ENCODE peak calls at places on chromosome 4, in six cellular contexts. L is K562, U is HepG2, R is endothelial cell of umbilical vein, M is stomach, S is breast epithelium. F is an unnamed sample.

GRCh38 chr4:182139481-182139880 is 103.7 kb upstream of the TENM3 start:
- DNase-seq in L (no peak), M (no peak), U (no peak), S (no peak), R (no peak), F (no peak)

GRCh38 chr4:41135761-41136160 is 78.6 kb downstream of the APBB2 start:
- DNase-seq in L (no peak), U (no peak), M (no peak), R (no peak), S (no peak), F (no peak)

GRCh38 chr4:129218355-129218754 is 122.4 kb downstream of the C4orf33 start:
- DNase-seq in U (no peak), L (no peak), R (peak; percentile 24), S (no peak), M (no peak), F (no peak)

GRCh38 chr4:27123050-27123768 is 262.6 kb downstream of the STIM2 start:
- DNase-seq in L (no peak), M (no peak), U (no peak), R (no peak), S (no peak), F (no peak)

GRCh38 chr4:40887690-40888089 is 137.9 kb downstream of the NSUN7 start:
- DNase-seq in M (no peak), S (peak; percentile 33), R (no peak), L (no peak), U (no peak), F (no peak)

GRCh38 chr4:103664676-103665075 is 55.1 kb downstream of the TACR3 start:
- DNase-seq in U (no peak), L (no peak), S (no peak), R (no peak), M (no peak), F (no peak)

GRCh38 chr4:81030617-81031388 is at the start of gene BMP3:
- DNase-seq in S (no peak), L (no peak), U (no peak), M (no peak), R (no peak), F (no peak)

GRCh38 chr4:111400736-111401135 is 744.5 kb upstream of the FAM241A start:
- DNase-seq in S (no peak), M (no peak), R (peak; percentile 39), L (no peak), U (no peak), F (no peak)

GRCh38 chr4:42397635-42398447 is 553 bp downstream of the SHISA3 start:
- DNase-seq in S (no peak), U (no peak), L (no peak), R (peak; percentile 56), M (no peak), F (no peak)

GRCh38 chr4:184641022-184641421 is 8.2 kb downstream of the CASP3 start:
- DNase-seq in U (no peak), R (no peak), S (no peak), L (no peak), M (no peak), F (no peak)

GRCh38 chr4:87258677-87259076 is 38.3 kb upstream of the KLHL8 start:
- DNase-seq in L (no peak), S (no peak), U (no peak), M (no peak), R (no peak), F (no peak)

GRCh38 chr4:106481801-106482200 is 113.2 kb upstream of the GIMD1 start:
- DNase-seq in S (no peak), M (no peak), L (no peak), R (no peak), U (no peak), F (no peak)

GRCh38 chr4:140296871-140297570 is 76.4 kb upstream of the SCOC start:
- DNase-seq in R (no peak), M (no peak), U (no peak), L (peak; percentile 26), S (no peak), F (no peak)

GRCh38 chr4:140300271-140300970 is 73.0 kb upstream of the SCOC start:
- DNase-seq in M (no peak), S (peak; percentile 19), U (no peak), R (peak; percentile 29), L (no peak), F (no peak)

GRCh38 chr4:140293979-140294378 is 79.5 kb upstream of the SCOC start:
- DNase-seq in R (no peak), U (no peak), L (no peak), M (no peak), S (no peak), F (no peak)

GRCh38 chr4:140298001-140298400 is 75.4 kb upstream of the SCOC start:
- DNase-seq in S (no peak), U (no peak), M (no peak), L (no peak), R (no peak), F (no peak)

DNA sequence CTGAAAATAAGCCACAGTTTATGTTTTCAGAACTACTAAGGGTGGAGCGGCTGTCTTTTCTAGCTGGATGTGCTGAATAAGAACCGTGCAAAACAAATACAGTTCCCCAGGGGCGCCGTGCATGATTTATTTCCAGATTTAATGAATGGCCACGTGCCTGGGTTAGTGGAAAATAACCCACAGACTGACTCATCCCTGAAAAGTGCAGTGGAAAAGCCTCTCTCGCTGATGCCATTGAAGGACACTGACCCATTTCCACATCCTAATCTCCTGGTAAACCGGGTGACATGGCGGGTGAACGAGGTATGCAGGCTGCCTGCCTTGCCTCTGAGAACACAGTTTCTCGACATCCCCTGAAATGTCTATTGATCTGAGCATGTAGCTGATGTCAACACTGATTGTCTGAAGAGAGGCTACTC is 77.1 kb upstream of the SCOC start:
- DNase-seq in R (peak; percentile 68), L (no peak), S (peak; percentile 43), U (peak; percentile 6), M (peak; percentile 29), F (peak; percentile 91)
- H3K4me3 ChIP-seq in R (no peak overlapping the region), L (no peak overlapping the region), S (peak overlapping the region; percentile 9), U (no peak overlapping the region), M (no peak overlapping the region), F (no peak overlapping the region)

DNA sequence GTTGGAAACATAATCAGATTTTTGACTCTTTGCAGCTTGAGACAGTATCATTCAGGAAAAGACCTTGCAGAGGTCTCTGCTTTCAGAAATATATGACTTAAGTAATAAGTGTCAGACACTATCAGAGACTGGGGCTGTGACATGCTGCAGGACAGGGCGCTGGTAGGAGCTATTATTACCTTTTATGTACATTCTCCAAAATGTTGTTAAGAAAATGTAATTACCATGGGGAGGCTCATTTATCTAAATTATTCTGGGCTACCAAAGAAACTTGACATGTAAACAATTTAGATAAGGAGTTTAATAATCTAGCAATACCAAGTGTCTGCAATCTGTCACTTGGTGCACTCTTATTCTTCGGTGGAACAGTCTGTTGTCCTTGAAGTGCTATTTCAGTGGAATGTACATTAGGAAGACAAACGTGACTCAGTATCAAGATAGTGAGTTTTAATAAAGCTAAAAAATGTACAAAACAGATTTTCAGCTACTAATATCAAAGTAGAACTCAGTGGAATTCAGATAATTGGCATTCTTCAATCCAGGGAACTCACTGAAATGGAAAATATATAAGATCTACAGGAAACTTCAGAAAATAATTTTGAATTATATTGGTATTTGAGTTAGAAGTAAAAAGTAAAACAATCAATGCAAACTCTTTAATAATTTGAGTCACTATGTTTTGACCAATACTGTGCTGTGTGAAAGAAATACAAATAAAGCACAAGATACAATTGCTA is 214.5 kb downstream of the KCNIP4 start:
- DNase-seq in R (no peak), S (no peak), U (no peak), M (no peak), L (no peak), F (no peak)
- TF ChIP-seq POLR2AphosphoS5 in R (no peak), S (no peak), U (no peak), M (no peak), L (no peak), F (no peak)

DNA sequence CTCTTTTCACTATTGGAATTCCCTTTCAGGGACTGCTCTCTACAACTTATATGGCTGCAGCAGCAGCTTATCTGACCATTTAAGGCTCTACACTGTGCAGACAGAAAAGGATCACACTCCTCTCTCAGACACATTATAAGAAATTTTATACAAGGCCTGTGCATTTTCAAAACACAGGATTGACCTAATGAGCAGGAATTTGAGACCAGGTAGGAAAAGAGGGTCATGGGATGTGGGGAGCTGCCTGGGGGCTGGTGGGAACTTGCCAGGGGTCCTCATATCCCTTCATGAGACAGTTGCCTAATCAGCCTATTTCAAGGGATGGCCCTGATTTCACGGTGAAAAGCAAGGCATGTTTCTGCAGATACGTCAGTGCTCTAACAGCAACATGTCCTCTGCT is 77.1 kb downstream of the SORBS2 start:
- DNase-seq in R (no peak), M (no peak), L (no peak), U (no peak), S (no peak), F (no peak)
- H3K27ac ChIP-seq in R (no peak overlapping the region), M (peak overlapping the region; percentile 53), L (no peak overlapping the region), U (no peak overlapping the region), S (no peak overlapping the region), F (no peak overlapping the region)

DNA sequence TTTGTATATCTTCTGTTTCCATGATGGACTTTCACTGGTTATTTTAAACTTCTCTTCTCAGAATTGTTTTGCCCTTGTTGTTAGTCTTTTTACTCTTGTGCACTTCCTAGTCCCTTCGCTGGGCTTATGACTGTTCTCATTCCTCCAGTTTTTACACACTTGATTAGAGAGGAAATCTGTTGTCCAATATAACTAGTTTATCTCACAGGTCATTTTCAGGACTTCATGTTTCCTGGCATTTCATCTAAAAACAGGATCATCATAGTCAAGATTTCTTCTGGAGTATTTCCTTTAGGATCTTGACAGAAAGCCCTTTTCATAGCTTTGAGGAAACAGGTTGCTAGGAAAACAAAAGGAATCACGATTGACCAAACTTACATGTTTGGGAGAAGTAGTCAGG is 3.0 kb downstream of the FNIP2 start:
- DNase-seq in M (no peak), S (no peak), U (no peak), R (peak; percentile 85), L (no peak), F (no peak)
- H3K4me3 ChIP-seq in M (peak overlapping the region; percentile 81), S (no peak overlapping the region), U (no peak overlapping the region), R (no peak overlapping the region), L (no peak overlapping the region), F (no peak overlapping the region)

GRCh38 chr4:174449152-174449551 is 73.1 kb downstream of the HPGD start:
- DNase-seq in U (no peak), S (no peak), R (no peak), M (no peak), L (no peak), F (no peak)
- TF ChIP-seq POLR2AphosphoS5 in U (no peak), S (no peak), R (no peak), M (no peak), L (no peak), F (no peak)

GRCh38 chr4:156970501-156971167 is 965 bp downstream of the PDGFC start:
- DNase-seq in S (peak; percentile 57), R (peak; percentile 73), L (no peak), M (peak; percentile 64), U (peak; percentile 61), F (peak; percentile 82)
- H3K27ac ChIP-seq in S (peak overlapping the region; percentile 95), R (peak overlapping the region; percentile 1), L (no peak overlapping the region), M (peak overlapping the region; percentile 90), U (peak overlapping the region; percentile 68), F (peak overlapping the region; percentile 95)

GRCh38 chr4:126916626-126917140 is 716.1 kb upstream of the INTU start:
- DNase-seq in L (no peak), R (no peak), S (no peak), M (no peak), U (no peak), F (no peak)
- H3K4me3 ChIP-seq in L (no peak overlapping the region), R (no peak overlapping the region), S (no peak overlapping the region), M (no peak overlapping the region), U (no peak overlapping the region), F (no peak overlapping the region)

F was measured in suprapubic skin.